ENCODE peak calls at places on chromosomes 13 and 19, in eight cellular contexts. Z is thyroid gland; R is uterus; T is fibroblast of lung; O is CD8-positive, alpha-beta T cell; A is CD4-positive, alpha-beta memory T cell; Q is IMR-90; M is esophagus squamous epithelium. U is an unnamed sample.

GRCh38 chr13:77563110-77563509 is 27.6 kb downstream of the SCEL start:
- DNase-seq in Z (no peak), R (no peak), T (peak; percentile 41), O (no peak), A (no peak), Q (peak; percentile 17), M (no peak), U (no peak)

GRCh38 chr19:48678201-48678600 is 5.4 kb upstream of the NTN5 start:
- DNase-seq in Z (no peak), R (no peak), T (no peak), O (no peak), A (no peak), Q (no peak), M (no peak), U (no peak)

GRCh38 chr13:74444877-74445479 is 310.8 kb upstream of the KLF12 start:
- DNase-seq in Z (no peak), R (no peak), T (peak; percentile 35), O (no peak), A (no peak), Q (peak; percentile 14), M (no peak), U (no peak)

GRCh38 chr19:34120846-34121639 is 51.3 kb upstream of the LSM14A start:
- DNase-seq in Z (no peak), R (no peak), T (peak; percentile 34), O (peak; percentile 33), A (peak; percentile 48), Q (peak; percentile 52), M (no peak), U (peak; percentile 56)

GRCh38 chr13:102718746-102719145 is 23.9 kb upstream of the METTL21C start:
- DNase-seq in Z (no peak), R (no peak), T (no peak), O (no peak), A (no peak), Q (no peak), M (no peak), U (no peak)

GRCh38 chr13:103403148-103403740 is 337.0 kb upstream of the SLC10A2 start:
- DNase-seq in Z (no peak), R (no peak), T (no peak), O (no peak), A (no peak), Q (no peak), M (no peak), U (no peak)

GRCh38 chr19:2237051-2237868 is 636 bp downstream of the SF3A2 start:
- DNase-seq in Z (no peak), R (no peak), T (no peak), O (no peak), A (no peak), Q (no peak), M (no peak), U (no peak)

GRCh38 chr19:13153627-13154240 is 3.5 kb downstream of the IER2 start:
- DNase-seq in Z (peak; percentile 33), R (peak; percentile 40), T (peak; percentile 40), O (no peak), A (no peak), Q (no peak), M (no peak), U (peak; percentile 24)

GRCh38 chr13:80716610-80717081 is 375.7 kb upstream of the SPRY2 start:
- DNase-seq in Z (no peak), R (peak; percentile 19), T (no peak), O (no peak), A (no peak), Q (no peak), M (no peak), U (no peak)

GRCh38 chr13:100266026-100266425 is 177.1 kb downstream of the PCCA start:
- DNase-seq in Z (no peak), R (no peak), T (no peak), O (no peak), A (no peak), Q (no peak), M (no peak), U (no peak)

GRCh38 chr13:32426981-32427851 is 714 bp downstream of the N4BP2L1 start:
- DNase-seq in Z (peak; percentile 54), R (peak; percentile 64), T (peak; percentile 35), O (peak; percentile 41), A (peak; percentile 54), Q (peak; percentile 29), M (no peak), U (peak; percentile 67)

GRCh38 chr19:38046254-38047047 is 139.4 kb downstream of the SIPA1L3 start:
- DNase-seq in Z (no peak), R (no peak), T (no peak), O (no peak), A (no peak), Q (no peak), M (no peak), U (no peak)

DNA sequence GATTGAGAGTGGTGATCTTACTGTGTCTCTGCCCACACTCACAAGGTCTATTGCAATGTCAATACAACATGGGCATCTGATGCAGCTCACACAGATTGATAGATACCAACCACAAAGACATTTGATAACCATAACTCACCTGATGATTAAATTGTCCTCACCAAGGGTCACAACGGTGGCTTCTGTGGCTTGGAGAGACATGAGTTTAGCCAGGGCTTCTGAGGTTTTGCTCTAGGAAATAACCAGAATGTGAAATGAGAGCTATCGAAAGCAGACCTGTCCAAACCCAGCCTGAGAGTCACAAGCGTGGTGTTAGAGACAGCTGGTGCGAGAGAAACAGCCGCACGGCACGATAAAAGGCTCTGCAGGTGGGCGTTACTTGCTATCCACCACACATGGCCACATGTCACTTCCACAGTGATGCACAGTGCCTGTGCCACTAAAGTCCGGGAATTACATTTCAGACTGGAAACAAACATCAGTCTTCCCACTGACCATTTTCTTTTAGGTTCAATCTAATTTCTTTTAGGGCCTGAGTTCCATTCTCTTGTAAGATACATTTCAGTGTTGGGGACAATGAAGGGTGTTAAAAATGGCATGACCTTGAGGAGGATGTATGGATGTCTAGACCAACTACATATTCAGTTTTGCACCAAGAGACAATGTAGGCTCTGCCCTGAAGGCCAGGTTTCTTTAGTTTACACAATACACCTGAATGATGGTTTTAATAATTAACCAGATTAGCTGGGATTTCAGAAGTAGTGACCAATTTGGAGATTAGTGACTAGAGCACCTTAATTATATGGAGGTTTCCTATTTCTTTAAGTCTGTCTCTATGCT is 53.7 kb downstream of the ATP7B start:
- DNase-seq in Z (no peak), R (no peak), T (no peak), O (no peak), A (no peak), Q (no peak), M (no peak), U (no peak)
- H3K27ac ChIP-seq in Z (no peak overlapping the region), R (no peak overlapping the region), T (no peak overlapping the region), O (no peak overlapping the region), A (no peak overlapping the region), Q (no peak overlapping the region), M (no peak overlapping the region), U (no peak overlapping the region)

GRCh38 chr19:45514376-45515051 is 7.2 kb downstream of the VASP start:
- DNase-seq in Z (no peak), R (no peak), T (no peak), O (no peak), A (no peak), Q (no peak), M (no peak), U (no peak)

GRCh38 chr19:45517238-45517637 is 10.0 kb downstream of the VASP start:
- DNase-seq in Z (no peak), R (no peak), T (no peak), O (no peak), A (no peak), Q (no peak), M (no peak), U (no peak)

GRCh38 chr19:45512881-45513483 is 5.7 kb downstream of the VASP start:
- DNase-seq in Z (no peak), R (no peak), T (no peak), O (no peak), A (no peak), Q (no peak), M (no peak), U (no peak)

GRCh38 chr19:45515807-45516401 is 8.6 kb downstream of the VASP start:
- DNase-seq in Z (no peak), R (no peak), T (no peak), O (no peak), A (no peak), Q (no peak), M (no peak), U (no peak)

GRCh38 chr19:45515081-45515624 is 7.9 kb downstream of the VASP start:
- DNase-seq in Z (no peak), R (no peak), T (no peak), O (no peak), A (no peak), Q (no peak), M (no peak), U (no peak)
- H3K4me1 ChIP-seq in Z (peaks cover 11% of the 10 kb centered on the region), R (peaks cover 8% of the 10 kb centered on the region), T (peaks cover 5% of the 10 kb centered on the region), O (peaks cover 53% of the 10 kb centered on the region), A (peaks cover 57% of the 10 kb centered on the region), Q (peaks cover 5% of the 10 kb centered on the region), M (peaks cover 31% of the 10 kb centered on the region), U (peaks cover 24% of the 10 kb centered on the region)

DNA sequence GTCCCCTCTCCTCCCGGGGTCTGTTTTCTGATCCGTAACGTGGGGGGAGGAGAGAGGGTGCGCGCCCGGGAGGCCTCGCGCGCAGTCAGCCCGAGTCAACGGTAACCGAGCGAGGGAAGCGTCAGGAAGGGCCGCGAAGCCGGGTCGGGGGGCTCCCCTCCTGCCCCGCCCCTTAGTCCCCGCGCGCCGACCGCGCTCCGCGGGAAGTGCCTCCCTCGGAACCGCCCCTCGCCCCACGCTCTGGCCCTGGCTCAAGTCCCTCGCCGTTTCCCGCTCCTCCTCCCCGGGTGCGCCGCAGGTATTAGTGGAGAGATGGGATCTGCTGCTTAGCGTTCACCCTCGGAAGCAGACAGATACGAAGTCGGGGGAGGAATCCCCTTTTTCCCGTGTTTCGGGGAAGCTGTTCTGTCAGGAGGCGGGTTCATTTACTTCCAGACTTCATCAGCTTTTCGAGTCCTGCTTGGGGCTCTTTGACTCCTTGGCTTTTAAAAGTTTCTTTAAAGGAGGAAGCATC is 770 bp downstream of the HNRNPM start:
- DNase-seq in Z (peak; percentile 72), R (peak; percentile 46), T (peak; percentile 43), O (no peak), A (peak; percentile 27), Q (no peak), M (no peak), U (no peak)
- H3K27ac ChIP-seq in Z (peak overlapping the region; percentile 98), R (peak overlapping the region; percentile 94), T (peak overlapping the region; percentile 94), O (peak overlapping the region; percentile 96), A (peak overlapping the region; percentile 99), Q (peak overlapping the region; percentile 88), M (peak overlapping the region; percentile 97), U (peak overlapping the region; percentile 98)

GRCh38 chr19:489418-490196 is 6.7 kb upstream of the MADCAM1 start:
- DNase-seq in Z (no peak), R (no peak), T (peak; percentile 38), O (no peak), A (no peak), Q (peak; percentile 8), M (no peak), U (no peak)
- H3K4me1 ChIP-seq in Z (peaks cover 7% of the 10 kb centered on the region), R (no peaks in the 10 kb centered on the region), T (peaks cover 7% of the 10 kb centered on the region), O (peaks cover 6% of the 10 kb centered on the region), A (peaks cover 5% of the 10 kb centered on the region), Q (peaks cover 4% of the 10 kb centered on the region), M (peaks cover 8% of the 10 kb centered on the region), U (peaks cover 5% of the 10 kb centered on the region)

GRCh38 chr13:45773944-45774343 is 71.8 kb downstream of the CBY2 start:
- DNase-seq in Z (no peak), R (no peak), T (no peak), O (no peak), A (no peak), Q (no peak), M (no peak), U (no peak)
- H3K27ac ChIP-seq in Z (no peak overlapping the region), R (no peak overlapping the region), T (no peak overlapping the region), O (no peak overlapping the region), A (no peak overlapping the region), Q (no peak overlapping the region), M (no peak overlapping the region), U (no peak overlapping the region)

U was measured in naive thymus-derived CD4-positive, alpha-beta T cell.